ENCODE peak calls at places on chromosomes 3 and 15, in eight cellular contexts. V, R, F, H, K, J, A and E are unnamed samples.

GRCh38 chr15:68426149-68426548 is 5.8 kb downstream of the ITGA11 start:
- DNase-seq in J (no peak), A (no peak), F (no peak), K (no peak), R (no peak), V (no peak), H (no peak), E (no peak)

GRCh38 chr3:39208463-39209055 is 16.2 kb upstream of the XIRP1 start:
- DNase-seq in V (peak; percentile 66), R (peak; percentile 14), K (no peak), F (peak; percentile 72), H (peak; percentile 54), A (peak; percentile 69), J (peak; percentile 57), E (no peak)

GRCh38 chr3:100245146-100245545 is 15.6 kb upstream of the TBC1D23 start:
- DNase-seq in R (no peak), A (no peak), H (no peak), K (no peak), F (no peak), V (no peak), J (no peak), E (no peak)

GRCh38 chr3:38460377-38461085 is 6.8 kb downstream of the ACVR2B start:
- DNase-seq in K (no peak), F (no peak), V (no peak), H (no peak), A (no peak), R (no peak), J (no peak), E (no peak)

GRCh38 chr3:4588410-4588809 is 95.3 kb downstream of the ITPR1 start:
- DNase-seq in J (peak; percentile 63), R (no peak), A (no peak), H (no peak), F (no peak), V (no peak), K (no peak), E (no peak)

GRCh38 chr3:39125837-39126500 is 18.5 kb downstream of the TTC21A start:
- DNase-seq in K (no peak), A (no peak), H (no peak), F (no peak), V (no peak), R (no peak), J (no peak), E (no peak)

GRCh38 chr3:14811733-14812132 is 7.0 kb upstream of the FGD5 start:
- DNase-seq in K (no peak), R (no peak), J (no peak), A (no peak), F (no peak), H (no peak), V (no peak), E (no peak)

GRCh38 chr3:128242818-128243601 is 89.7 kb downstream of the EEFSEC start:
- DNase-seq in H (no peak), K (no peak), A (no peak), J (no peak), F (no peak), V (no peak), R (no peak), E (no peak)

GRCh38 chr3:52471371-52472238 is 16.2 kb downstream of the NISCH start:
- DNase-seq in F (peak; percentile 37), J (peak; percentile 60), H (no peak), K (no peak), V (no peak), R (no peak), A (peak; percentile 77), E (no peak)

GRCh38 chr3:55481918-55482495 is 5.1 kb downstream of the WNT5A start:
- DNase-seq in V (no peak), F (no peak), A (peak; percentile 38), H (no peak), J (peak; percentile 39), R (peak; percentile 17), K (no peak), E (no peak)

GRCh38 chr3:44104668-44105321 is 136.9 kb upstream of the TOPAZ1 start:
- DNase-seq in J (peak; percentile 27), K (no peak), A (no peak), R (no peak), V (no peak), F (peak; percentile 68), H (peak; percentile 78), E (no peak)

GRCh38 chr3:104190681-104191080 is 1176.0 kb upstream of the ALCAM start:
- DNase-seq in F (no peak), A (no peak), V (peak; percentile 86), R (no peak), J (no peak), K (no peak), H (no peak), E (no peak)

GRCh38 chr3:119184083-119184482 is 10.7 kb downstream of the UPK1B start:
- DNase-seq in R (no peak), K (no peak), A (no peak), J (no peak), V (no peak), H (no peak), F (no peak), E (no peak)

GRCh38 chr3:69665026-69665739 is 74.1 kb upstream of the MITF start:
- DNase-seq in J (no peak), V (no peak), R (no peak), F (no peak), H (no peak), A (peak; percentile 56), K (no peak), E (no peak)

GRCh38 chr3:143839980-143840379 is 8.3 kb downstream of the SLC9A9 start:
- DNase-seq in K (no peak), F (no peak), H (no peak), A (no peak), R (no peak), J (no peak), V (no peak), E (no peak)

GRCh38 chr15:72685301-72685924 is 569 bp downstream of the HIGD2B start:
- DNase-seq in J (peak; percentile 6), H (no peak), R (no peak), F (no peak), A (no peak), V (no peak), K (no peak), E (no peak)

DNA sequence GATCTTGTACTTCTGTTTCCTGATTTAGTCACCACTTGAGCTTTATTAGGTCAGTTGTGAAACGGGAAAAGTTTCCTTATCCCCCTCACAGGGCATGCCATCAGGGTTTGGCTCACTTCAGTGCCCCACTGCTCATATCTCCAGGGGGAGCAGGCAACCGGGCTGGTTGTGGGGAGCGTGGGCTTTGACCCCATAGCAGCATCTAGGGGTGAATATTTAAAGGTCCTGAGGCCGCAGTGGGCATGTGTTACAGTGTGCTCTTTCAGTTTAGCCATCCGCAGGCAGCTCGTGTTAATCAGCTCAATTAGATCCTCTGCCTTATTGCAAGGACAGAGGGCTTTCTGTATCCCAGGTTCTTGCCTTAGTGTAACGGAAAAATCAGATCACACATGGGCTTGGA is 71.9 kb downstream of the MRPL46 start:
- DNase-seq in R (no peak), K (no peak), J (no peak), V (no peak), H (no peak), F (no peak), A (no peak), E (no peak)
- H3K27me3 ChIP-seq in R (no peaks in the 10 kb centered on the region), K (no peaks in the 10 kb centered on the region), J (no peaks in the 10 kb centered on the region), V (no peaks in the 10 kb centered on the region), H (peaks cover 17% of the 10 kb centered on the region), F (no peaks in the 10 kb centered on the region), A (no peaks in the 10 kb centered on the region), E (no peaks in the 10 kb centered on the region)

GRCh38 chr15:63970723-63971426 is 75.4 kb downstream of the DAPK2 start:
- DNase-seq in F (peak; percentile 73), H (no peak), A (no peak), R (no peak), V (no peak), K (no peak), J (no peak), E (no peak)

GRCh38 chr15:63971904-63972303 is 74.4 kb downstream of the DAPK2 start:
- DNase-seq in K (no peak), F (no peak), H (no peak), A (no peak), R (no peak), V (no peak), J (no peak), E (no peak)

GRCh38 chr15:63972801-63973200 is 73.5 kb downstream of the DAPK2 start:
- DNase-seq in V (no peak), R (peak; percentile 31), A (no peak), J (no peak), K (no peak), H (no peak), F (no peak), E (no peak)

GRCh38 chr15:63969652-63970421 is 76.4 kb downstream of the DAPK2 start:
- DNase-seq in V (no peak), F (no peak), H (no peak), R (no peak), J (no peak), K (no peak), A (peak; percentile 95), E (no peak)

GRCh38 chr15:63971427-63971805 is 74.9 kb downstream of the DAPK2 start:
- DNase-seq in V (no peak), J (no peak), K (no peak), R (no peak), F (peak; percentile 64), H (no peak), A (no peak), E (peak; percentile 17)
- H3K4me1 ChIP-seq in V (peaks cover 3% of the 10 kb centered on the region), J (peaks cover 13% of the 10 kb centered on the region), K (peaks cover 16% of the 10 kb centered on the region), R (peaks cover 28% of the 10 kb centered on the region), F (peaks cover 42% of the 10 kb centered on the region), H (no peaks in the 10 kb centered on the region), A (peaks cover 61% of the 10 kb centered on the region), E (peaks cover 16% of the 10 kb centered on the region)

DNA sequence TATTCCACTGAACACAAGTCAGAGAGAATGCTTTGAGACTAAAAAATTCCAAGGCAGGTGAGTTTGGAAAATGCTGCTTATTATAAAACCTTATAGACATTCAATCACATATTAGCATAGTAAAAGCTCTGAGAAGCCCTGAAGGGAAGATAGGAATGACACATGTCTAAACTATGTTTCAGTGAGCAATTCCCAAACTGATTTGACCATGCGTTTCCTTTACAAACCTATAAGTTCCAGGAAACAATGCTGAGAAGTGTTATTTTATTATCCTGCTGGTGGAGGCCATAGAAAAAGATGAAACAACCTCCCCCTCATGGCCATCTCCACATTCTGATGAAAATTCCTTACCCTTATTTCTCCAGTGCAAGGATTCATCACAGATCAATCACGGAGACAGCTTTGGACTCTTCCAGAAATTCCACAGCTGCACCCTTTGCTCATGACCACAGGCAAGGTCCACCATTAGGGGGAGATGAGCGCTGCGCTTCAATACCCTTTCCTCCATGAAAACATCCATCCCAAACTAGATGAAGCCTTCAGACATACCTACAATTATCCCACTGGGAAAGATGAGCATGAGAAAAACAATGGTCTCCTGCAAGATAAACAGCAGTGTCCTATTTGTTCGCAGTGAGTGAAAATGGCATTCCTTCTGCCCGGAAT is 372.2 kb downstream of the MAGI1 start:
- DNase-seq in J (no peak), R (no peak), F (no peak), V (no peak), A (no peak), K (no peak), H (no peak), E (no peak)
- H3K27ac ChIP-seq in J (no peak overlapping the region), R (no peak overlapping the region), F (no peak overlapping the region), V (no peak overlapping the region), A (no peak overlapping the region), K (no peak overlapping the region), H (no peak overlapping the region), E (no peak overlapping the region)

DNA sequence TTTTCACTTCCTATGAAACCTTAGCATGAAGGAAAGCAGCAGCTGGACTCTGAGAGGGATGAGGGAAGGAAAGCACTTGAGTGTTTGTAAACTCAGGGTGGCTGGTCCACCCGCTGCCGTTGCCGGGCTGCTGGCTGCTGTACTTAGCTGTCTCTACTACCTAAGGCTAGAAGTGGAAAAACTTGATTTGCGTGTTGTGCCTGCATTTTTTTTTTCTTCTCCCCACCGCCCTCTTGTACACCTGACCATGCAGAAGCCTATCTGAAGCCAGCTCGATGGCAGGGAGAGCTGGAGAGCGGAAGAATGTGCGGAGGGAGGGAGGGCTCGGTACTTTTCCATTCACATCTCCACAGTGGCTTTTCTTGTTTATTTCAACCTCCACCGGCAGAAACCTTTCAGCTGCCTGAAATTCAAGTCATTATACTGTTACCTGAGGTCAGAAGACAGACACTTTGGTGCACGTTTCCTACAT is 4.8 kb upstream of the BCL6 start:
- DNase-seq in J (peak; percentile 61), R (peak; percentile 70), A (peak; percentile 89), V (no peak), K (no peak), H (peak; percentile 82), F (no peak), E (no peak)
- H3K27me3 ChIP-seq in J (no peaks in the 10 kb centered on the region), R (no peaks in the 10 kb centered on the region), A (no peaks in the 10 kb centered on the region), V (no peaks in the 10 kb centered on the region), K (no peaks in the 10 kb centered on the region), H (no peaks in the 10 kb centered on the region), F (peaks cover 9% of the 10 kb centered on the region), E (no peaks in the 10 kb centered on the region)